ENCODE peak calls at places on chromosomes 13 and 19, in eight cellular contexts. J, U, C, F, K, T, L and Z are unnamed samples.

GRCh38 chr19:38409631-38410133 is 6.8 kb downstream of the FAM98C start:
- DNase-seq in J (peak), U (no peak), C (no peak), F (no peak), K (peak), T (no peak), L (no peak), Z (peak)

GRCh38 chr13:101930331-101930730 is 471.5 kb downstream of the FGF14 start:
- DNase-seq in J (no peak), U (no peak), C (no peak), F (no peak), K (no peak), T (no peak), L (no peak), Z (no peak)

GRCh38 chr13:22927008-22927393 is 253.8 kb upstream of the SGCG start:
- DNase-seq in J (no peak), U (no peak), C (no peak), F (no peak), K (no peak), T (no peak), L (no peak), Z (no peak)

GRCh38 chr13:73738626-73739025 is 395.6 kb downstream of the KLF12 start:
- DNase-seq in J (no peak), U (no peak), C (no peak), F (no peak), K (no peak), T (no peak), L (no peak), Z (no peak)

GRCh38 chr19:58581227-58582141 is 8.3 kb upstream of the MZF1 start:
- DNase-seq in J (peak), U (peak), C (peak), F (peak), K (peak), T (peak), L (peak), Z (peak)

GRCh38 chr13:30881931-30882899 is 23.9 kb upstream of the MEDAG start:
- DNase-seq in J (no peak), U (no peak), C (no peak), F (no peak), K (no peak), T (no peak), L (no peak), Z (no peak)

GRCh38 chr19:47209323-47210179 is 21.4 kb downstream of the BBC3 start:
- DNase-seq in J (no peak), U (no peak), C (no peak), F (no peak), K (peak), T (no peak), L (no peak), Z (no peak)

GRCh38 chr19:4449022-4449825 is 8.4 kb downstream of the UBXN6 start:
- DNase-seq in J (no peak), U (no peak), C (no peak), F (no peak), K (peak), T (no peak), L (no peak), Z (no peak)

GRCh38 chr19:50046649-50047503 is 21.1 kb downstream of the ZNF473 start:
- DNase-seq in J (peak), U (no peak), C (no peak), F (peak), K (peak), T (peak), L (peak), Z (no peak)

GRCh38 chr13:58461217-58461616 is 829.7 kb downstream of the PCDH17 start:
- DNase-seq in J (no peak), U (no peak), C (no peak), F (no peak), K (no peak), T (no peak), L (no peak), Z (no peak)

GRCh38 chr13:113916330-113916815 is 52.5 kb upstream of the GAS6 start:
- DNase-seq in J (peak), U (no peak), C (no peak), F (peak), K (peak), T (no peak), L (peak), Z (no peak)

GRCh38 chr19:35790981-35791813 is 15.8 kb downstream of the ARHGAP33 start:
- DNase-seq in J (no peak), U (no peak), C (no peak), F (no peak), K (no peak), T (no peak), L (no peak), Z (no peak)

GRCh38 chr13:94950303-94950702 is 238.0 kb upstream of the SOX21 start:
- DNase-seq in J (peak), U (no peak), C (no peak), F (no peak), K (peak), T (no peak), L (no peak), Z (no peak)

GRCh38 chr19:46372901-46373572 is 26.1 kb downstream of the PPP5C start:
- DNase-seq in J (peak), U (no peak), C (no peak), F (no peak), K (no peak), T (no peak), L (no peak), Z (peak)

GRCh38 chr19:1247747-1248453 is 483 bp upstream of the MIDN start:
- DNase-seq in J (peak), U (peak), C (no peak), F (peak), K (peak), T (peak), L (no peak), Z (peak)
- TF ChIP-seq CTCF in J (peak), U (no peak), C (no peak), F (no peak), K (peak), T (no peak), L (no peak), Z (no peak)

GRCh38 chr19:5891572-5891937 is 12.0 kb downstream of the NDUFA11 start:
- DNase-seq in J (no peak), U (no peak), C (no peak), F (no peak), K (no peak), T (no peak), L (no peak), Z (no peak)

GRCh38 chr19:5891938-5892771 is 11.4 kb downstream of the NDUFA11 start:
- DNase-seq in J (peak), U (no peak), C (no peak), F (no peak), K (peak), T (peak), L (no peak), Z (peak)

GRCh38 chr19:5893296-5893903 is 10.2 kb downstream of the NDUFA11 start:
- DNase-seq in J (no peak), U (no peak), C (no peak), F (no peak), K (no peak), T (no peak), L (no peak), Z (no peak)

GRCh38 chr19:5893907-5894703 is 9.5 kb downstream of the NDUFA11 start:
- DNase-seq in J (no peak), U (no peak), C (no peak), F (no peak), K (no peak), T (no peak), L (no peak), Z (no peak)

DNA sequence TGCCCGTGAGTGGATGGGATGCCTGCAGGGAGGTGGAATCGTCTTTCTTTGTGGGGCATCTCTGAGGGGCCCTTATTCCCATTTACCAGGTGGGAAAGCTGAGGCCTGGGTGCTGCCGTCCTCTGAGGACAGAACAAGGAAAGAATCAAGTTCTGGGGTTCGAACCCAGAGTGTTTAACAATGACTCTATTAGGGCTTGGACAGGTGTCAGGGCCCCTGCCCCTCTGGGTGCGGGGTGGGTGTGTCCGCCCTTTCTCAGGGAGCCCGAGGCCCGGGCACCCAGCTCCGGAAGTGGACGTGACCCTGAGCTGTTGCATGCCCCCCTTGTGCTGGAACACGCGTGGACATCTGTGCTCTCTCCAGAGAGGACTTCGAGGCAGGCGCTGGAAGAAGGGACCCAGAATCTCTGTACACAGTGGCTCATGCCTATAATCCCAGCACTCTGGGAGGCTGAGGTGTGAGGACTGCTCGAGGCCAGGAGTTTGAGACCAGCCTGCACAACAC is 10.8 kb downstream of the NDUFA11 start:
- DNase-seq in J (no peak), U (no peak), C (no peak), F (no peak), K (no peak), T (no peak), L (no peak), Z (no peak)
- TF ChIP-seq CTCF in J (no peak), U (no peak), C (peak), F (no peak), K (no peak), T (no peak), L (no peak), Z (no peak)

DNA sequence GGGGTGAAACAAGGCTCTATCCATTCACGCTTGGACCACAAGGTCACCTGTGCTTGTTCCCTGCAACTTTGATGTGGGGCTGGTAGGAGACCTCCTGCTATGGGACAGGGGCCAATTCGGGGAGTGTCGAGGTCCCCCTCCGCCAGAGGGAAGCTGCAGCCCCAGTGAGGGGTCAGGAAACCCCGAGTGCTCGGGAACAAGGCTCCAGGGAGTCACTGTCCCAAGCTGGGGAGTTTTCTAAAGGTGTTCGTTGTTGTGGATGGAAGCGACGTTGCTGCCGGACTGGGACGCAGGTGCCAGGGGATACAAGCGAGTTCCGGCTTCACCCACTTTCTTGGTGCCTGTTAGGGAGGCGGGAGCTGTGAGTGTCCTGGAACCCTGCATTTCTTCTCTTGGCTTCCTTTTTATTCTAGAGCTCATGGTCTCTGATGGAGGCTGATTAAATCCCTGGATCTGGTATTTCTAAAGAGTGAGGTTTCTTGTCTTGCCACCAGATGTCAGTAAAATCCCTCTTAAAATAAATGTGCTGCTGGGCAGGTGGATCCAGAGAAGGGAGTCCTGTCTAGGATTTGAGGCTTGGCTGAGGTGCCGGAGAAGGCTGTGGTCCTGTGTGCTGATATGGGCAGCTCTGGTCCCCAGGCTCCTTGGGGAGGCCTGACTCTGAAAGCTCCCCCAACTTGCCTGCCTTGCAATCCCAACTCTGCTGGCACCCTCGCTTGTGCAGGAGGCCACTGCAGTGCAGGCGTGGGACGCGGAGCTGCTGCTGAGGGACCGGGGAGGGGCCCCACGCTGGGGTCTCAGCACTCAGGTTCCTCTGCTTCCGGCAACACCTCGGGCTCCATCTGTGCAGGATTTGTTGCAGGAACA is 153.9 kb downstream of the TEX29 start:
- DNase-seq in J (peak), U (no peak), C (peak), F (no peak), K (peak), T (no peak), L (no peak), Z (peak)
- TF ChIP-seq CTCF in J (peak), U (no peak), C (peak), F (no peak), K (peak), T (peak), L (peak), Z (peak)

GRCh38 chr13:45817833-45818232 is 33.7 kb downstream of the SIAH3 start:
- DNase-seq in J (peak), U (no peak), C (no peak), F (no peak), K (peak), T (no peak), L (no peak), Z (peak)

GRCh38 chr13:45825124-45825650 is 26.4 kb downstream of the SIAH3 start:
- DNase-seq in J (no peak), U (no peak), C (no peak), F (no peak), K (no peak), T (no peak), L (no peak), Z (no peak)

GRCh38 chr13:45820106-45820838 is 31.3 kb downstream of the SIAH3 start:
- DNase-seq in J (no peak), U (no peak), C (no peak), F (no peak), K (no peak), T (no peak), L (no peak), Z (no peak)

GRCh38 chr13:45823583-45823982 is 28.0 kb downstream of the SIAH3 start:
- DNase-seq in J (no peak), U (no peak), C (no peak), F (no peak), K (no peak), T (no peak), L (no peak), Z (no peak)

DNA sequence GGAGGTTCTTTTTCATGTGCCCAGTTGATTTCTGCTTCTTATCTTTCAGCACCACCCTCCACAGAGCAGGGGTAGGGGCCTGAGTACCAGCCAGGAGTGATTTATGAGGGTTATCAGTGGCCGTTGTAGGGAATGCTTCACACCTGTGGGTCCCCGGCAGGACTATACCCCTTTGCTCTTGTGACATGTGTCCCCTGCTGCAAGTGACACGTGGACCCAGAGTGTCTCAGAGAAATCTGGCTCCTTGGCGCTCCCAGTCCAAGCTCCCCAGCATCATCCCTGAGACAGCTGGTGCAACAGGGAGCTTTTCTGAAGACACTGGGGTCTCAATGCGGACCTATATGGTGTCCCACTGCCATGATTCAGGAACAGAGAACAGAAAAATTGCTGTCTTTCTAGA is 29.7 kb downstream of the SIAH3 start:
- DNase-seq in J (no peak), U (no peak), C (no peak), F (no peak), K (no peak), T (no peak), L (no peak), Z (no peak)
- TF ChIP-seq CTCF in J (no peak), U (no peak), C (no peak), F (no peak), K (no peak), T (no peak), L (no peak), Z (no peak)